ENCODE peak calls at places on chromosomes 6 and 20, in nine cellular contexts. X, R, T, A, M, D, Q, E and Z are unnamed samples.

GRCh38 chr20:35479798-35480197 is 24.4 kb downstream of the CEP250 start:
- DNase-seq in X (no peak), R (no peak), T (no peak), A (no peak), M (no peak), D (no peak), Q (no peak), E (no peak), Z (no peak)

GRCh38 chr6:31792741-31793140 is 2.8 kb downstream of the VARS1 start:
- DNase-seq in X (no peak), R (no peak), T (no peak), A (no peak), M (no peak), D (no peak), Q (peak; percentile 70), E (no peak), Z (peak; percentile 89)

GRCh38 chr6:43086022-43086658 is 10.0 kb downstream of the PTK7 start:
- DNase-seq in X (no peak), R (no peak), T (no peak), A (no peak), M (no peak), D (no peak), Q (no peak), E (no peak), Z (no peak)

GRCh38 chr20:25372584-25373336 is 17.9 kb downstream of the ABHD12 start:
- DNase-seq in X (no peak), R (peak; percentile 68), T (no peak), A (no peak), M (no peak), D (no peak), Q (peak; percentile 98), E (no peak), Z (peak; percentile 92)

GRCh38 chr6:52537001-52537753 is 39.7 kb downstream of the TRAM2 start:
- DNase-seq in X (no peak), R (no peak), T (peak; percentile 85), A (peak; percentile 78), M (no peak), D (no peak), Q (peak; percentile 48), E (no peak), Z (peak; percentile 64)

GRCh38 chr6:8082954-8083858 is 19.0 kb upstream of the BLOC1S5 start:
- DNase-seq in X (no peak), R (peak; percentile 86), T (no peak), A (peak; percentile 95), M (no peak), D (no peak), Q (peak; percentile 94), E (no peak), Z (peak; percentile 91)

GRCh38 chr6:169997930-169998218 is 246.5 kb downstream of the ERMARD start:
- DNase-seq in X (no peak), R (no peak), T (no peak), A (no peak), M (no peak), D (no peak), Q (no peak), E (no peak), Z (no peak)

GRCh38 chr6:7098974-7099373 is 8.8 kb upstream of the RREB1 start:
- DNase-seq in X (no peak), R (no peak), T (no peak), A (no peak), M (no peak), D (no peak), Q (no peak), E (no peak), Z (no peak)

GRCh38 chr20:22689246-22689645 is 104.9 kb upstream of the FOXA2 start:
- DNase-seq in X (no peak), R (no peak), T (no peak), A (no peak), M (no peak), D (no peak), Q (no peak), E (no peak), Z (no peak)

GRCh38 chr6:15260099-15260821 is 14.4 kb downstream of the JARID2 start:
- DNase-seq in X (no peak), R (peak; percentile 79), T (no peak), A (no peak), M (no peak), D (no peak), Q (peak; percentile 84), E (no peak), Z (no peak)

GRCh38 chr20:52913650-52914387 is 58.3 kb upstream of the TSHZ2 start:
- DNase-seq in X (no peak), R (no peak), T (no peak), A (no peak), M (no peak), D (no peak), Q (no peak), E (no peak), Z (no peak)

GRCh38 chr20:11354841-11355240 is 562.9 kb upstream of the BTBD3 start:
- DNase-seq in X (no peak), R (no peak), T (no peak), A (no peak), M (no peak), D (no peak), Q (no peak), E (no peak), Z (no peak)

GRCh38 chr20:11352041-11352440 is 565.7 kb upstream of the BTBD3 start:
- DNase-seq in X (no peak), R (no peak), T (no peak), A (no peak), M (no peak), D (peak; percentile 18), Q (no peak), E (no peak), Z (no peak)

GRCh38 chr20:11344939-11345338 is 572.8 kb upstream of the BTBD3 start:
- DNase-seq in X (no peak), R (no peak), T (no peak), A (no peak), M (no peak), D (no peak), Q (no peak), E (no peak), Z (peak; percentile 49)

GRCh38 chr20:11355338-11355737 is 562.4 kb upstream of the BTBD3 start:
- DNase-seq in X (no peak), R (no peak), T (no peak), A (no peak), M (no peak), D (no peak), Q (no peak), E (no peak), Z (no peak)

DNA sequence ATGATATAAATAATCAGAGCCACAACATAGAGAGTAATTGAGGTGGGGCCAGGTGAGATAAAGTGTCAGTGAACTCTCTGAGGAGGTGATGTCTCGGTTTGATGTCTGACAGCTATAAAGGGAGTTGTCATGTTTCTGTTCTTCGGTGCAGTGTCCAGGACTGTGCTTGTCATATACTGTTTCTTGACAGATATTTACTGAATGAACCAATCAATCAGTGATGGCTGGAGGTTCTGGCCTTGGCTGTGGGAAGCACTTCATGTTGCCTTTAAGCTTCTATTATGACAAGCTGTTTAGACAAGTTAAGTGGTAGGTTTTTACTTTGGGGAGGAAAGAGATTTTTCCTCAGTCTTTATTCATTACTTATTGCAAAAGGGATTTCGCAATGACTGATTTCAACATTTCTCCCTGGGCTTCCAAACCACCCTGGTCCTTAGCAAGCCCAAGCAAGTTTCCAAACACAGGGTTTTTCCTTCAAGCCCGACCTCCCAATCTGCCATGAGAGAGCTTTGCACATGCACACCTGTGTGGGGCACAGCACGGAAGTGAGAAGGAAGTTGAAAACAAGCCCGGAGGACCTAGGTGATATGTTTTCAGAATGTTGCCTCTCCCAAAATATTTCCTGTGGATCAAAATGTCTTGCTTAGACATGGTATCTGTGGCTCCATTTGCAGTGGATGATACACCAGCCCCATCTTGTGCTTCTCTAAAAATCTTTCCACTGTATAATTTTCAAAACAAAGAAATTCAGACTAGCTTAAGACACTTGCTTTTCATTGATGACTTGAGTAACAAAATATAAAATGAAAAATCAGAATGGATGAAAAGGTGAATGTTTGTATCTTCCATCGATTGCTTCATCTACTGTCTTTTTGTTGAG is 567.3 kb upstream of the BTBD3 start:
- DNase-seq in X (peak; percentile 16), R (peak; percentile 46), T (no peak), A (no peak), M (peak; percentile 29), D (no peak), Q (peak; percentile 50), E (no peak), Z (peak; percentile 99)
- TF ChIP-seq CTCF in X (no peak), R (no peak), T (no peak), A (no peak), M (no peak), D (no peak), Q (peak; percentile 16), E (no peak), Z (peak; percentile 72)

DNA sequence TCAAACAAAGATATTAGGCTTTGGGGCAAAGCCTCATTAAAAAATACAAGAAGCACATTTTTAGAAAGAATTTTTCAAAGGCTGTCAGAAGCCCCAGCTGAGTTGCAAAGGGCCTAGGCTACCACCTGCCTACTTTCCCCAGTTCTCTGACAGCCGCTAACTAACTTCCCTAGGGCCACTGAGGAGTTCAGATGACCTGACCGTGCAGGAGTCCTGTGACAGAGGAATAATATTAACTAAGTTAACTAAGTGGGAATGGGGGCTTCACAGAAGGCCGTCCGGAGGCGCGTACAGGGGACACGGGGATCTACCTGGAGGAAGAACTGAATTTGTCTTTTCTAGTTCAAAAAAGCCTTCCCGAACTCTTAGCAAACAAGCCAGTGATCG is 884 bp downstream of the MCHR2 start:
- DNase-seq in X (no peak), R (no peak), T (no peak), A (no peak), M (no peak), D (no peak), Q (no peak), E (no peak), Z (no peak)
- H3K4me3 ChIP-seq in X (no peak overlapping the region), R (peak overlapping the region; percentile 31), T (no peak overlapping the region), A (no peak overlapping the region), M (no peak overlapping the region), D (peak overlapping the region; percentile 67), Q (peak overlapping the region; percentile 37), E (peak overlapping the region; percentile 44), Z (no peak overlapping the region)

DNA sequence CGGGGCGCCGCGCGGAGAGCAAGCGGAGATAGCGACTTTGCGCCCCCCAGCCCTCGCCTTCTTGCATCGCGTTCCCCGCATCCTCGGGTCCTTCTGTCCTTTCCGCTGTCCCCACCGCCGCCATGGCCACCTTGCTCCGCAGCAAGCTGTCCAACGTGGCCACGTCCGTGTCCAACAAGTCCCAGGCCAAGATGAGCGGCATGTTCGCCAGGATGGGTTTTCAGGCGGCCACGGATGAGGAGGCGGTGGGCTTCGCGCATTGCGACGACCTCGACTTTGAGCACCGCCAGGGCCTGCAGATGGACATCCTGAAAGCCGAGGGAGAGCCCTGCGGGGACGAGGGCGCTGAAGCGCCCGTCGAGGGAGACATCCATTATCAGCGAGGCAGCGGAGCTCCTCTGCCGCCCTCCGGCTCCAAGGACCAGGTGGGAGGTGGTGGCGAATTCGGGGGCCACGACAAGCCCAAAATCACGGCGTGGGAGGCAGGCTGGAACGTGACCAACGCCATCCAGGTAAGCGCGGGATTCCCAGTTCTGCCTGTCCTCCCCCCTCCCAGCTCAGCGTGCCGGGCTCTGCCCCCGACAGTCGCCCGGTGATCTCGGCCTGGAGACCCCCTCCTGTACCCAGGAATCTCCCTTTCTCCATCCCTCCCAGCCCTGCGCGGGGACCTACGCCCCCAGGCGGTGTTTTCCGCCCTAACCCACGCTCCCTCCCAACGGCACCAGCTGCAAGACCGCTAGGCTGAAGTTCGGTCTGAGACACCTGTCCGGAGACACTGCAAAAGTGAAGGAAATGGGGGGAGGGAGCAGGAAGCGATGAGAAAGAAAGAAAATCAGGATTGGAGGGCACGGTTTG is 544 bp downstream of the SLC32A1 start:
- DNase-seq in X (no peak), R (no peak), T (peak; percentile 58), A (no peak), M (no peak), D (peak; percentile 71), Q (no peak), E (no peak), Z (no peak)
- TF ChIP-seq CTCF in X (no peak), R (no peak), T (peak; percentile 35), A (no peak), M (no peak), D (peak; percentile 41), Q (no peak), E (no peak), Z (no peak)

GRCh38 chr20:21315138-21315537 is 12.0 kb downstream of the XRN2 start:
- DNase-seq in X (no peak), R (peak; percentile 79), T (peak; percentile 42), A (no peak), M (no peak), D (no peak), Q (peak; percentile 94), E (no peak), Z (peak; percentile 95)
- H3K4me3 ChIP-seq in X (no peak overlapping the region), R (no peak overlapping the region), T (no peak overlapping the region), A (no peak overlapping the region), M (no peak overlapping the region), D (no peak overlapping the region), Q (no peak overlapping the region), E (no peak overlapping the region), Z (no peak overlapping the region)